ENCODE peak calls at places on chromosomes 13 and 19, in five cellular contexts. Z, J, T, S and Q are unnamed samples.

GRCh38 chr13:98453254-98453843 is 123.6 kb downstream of the STK24 start:
- DNase-seq in J (no peak), S (no peak), Z (no peak), T (no peak), Q (no peak)

GRCh38 chr13:29929062-29929847 is 78.8 kb upstream of the UBL3 start:
- DNase-seq in S (no peak), T (no peak), Z (no peak), J (no peak), Q (no peak)

GRCh38 chr13:43676320-43676719 is 110.5 kb downstream of the ENOX1 start:
- DNase-seq in T (no peak), J (no peak), Z (no peak), S (no peak), Q (no peak)

GRCh38 chr19:45056831-45057230 is 18.0 kb downstream of the CLASRP start:
- DNase-seq in T (no peak), Z (no peak), S (no peak), J (no peak), Q (no peak)

GRCh38 chr13:49938274-49938673 is 2.1 kb upstream of the SPRYD7 start:
- DNase-seq in S (no peak), J (no peak), T (no peak), Z (no peak), Q (peak; percentile 80)

GRCh38 chr13:106373989-106374572 is 161.4 kb downstream of the EFNB2 start:
- DNase-seq in S (no peak), J (peak; percentile 31), T (no peak), Z (no peak), Q (no peak)

GRCh38 chr13:112928020-112928931 is 40.7 kb upstream of the MCF2L start:
- DNase-seq in S (no peak), T (no peak), J (no peak), Z (no peak), Q (no peak)

GRCh38 chr19:9075064-9075964 is 11.5 kb upstream of the OR1M1 start:
- DNase-seq in S (peak; percentile 95), Z (peak; percentile 94), T (no peak), J (peak; percentile 89), Q (peak; percentile 69)

GRCh38 chr13:33927315-33927714 is 109.4 kb downstream of the RFC3 start:
- DNase-seq in J (no peak), T (no peak), Z (no peak), S (no peak), Q (peak; percentile 14)

GRCh38 chr19:18746393-18747167 is 44.5 kb downstream of the COMP start:
- DNase-seq in T (no peak), J (no peak), Z (no peak), S (no peak), Q (peak; percentile 54)

GRCh38 chr19:38718747-38719543 is 25.3 kb downstream of the CAPN12 start:
- DNase-seq in S (no peak), J (peak; percentile 63), Z (no peak), T (no peak), Q (peak; percentile 39)

GRCh38 chr13:107370036-107370785 is 802.3 kb upstream of the ARGLU1 start:
- DNase-seq in T (no peak), J (no peak), S (no peak), Z (no peak), Q (no peak)

GRCh38 chr19:38037151-38037611 is 130.2 kb downstream of the SIPA1L3 start:
- DNase-seq in T (no peak), Z (no peak), S (no peak), J (no peak), Q (peak; percentile 57)

GRCh38 chr13:76289558-76289957 is 596.6 kb downstream of the KCTD12 start:
- DNase-seq in J (no peak), Z (no peak), T (no peak), S (no peak), Q (peak; percentile 8)

GRCh38 chr19:35066121-35066520 is 24.6 kb downstream of the HPN start:
- DNase-seq in Z (no peak), J (no peak), S (no peak), T (no peak), Q (no peak)

GRCh38 chr19:13212759-13213330 is 62.6 kb downstream of the IER2 start:
- DNase-seq in Z (no peak), S (peak; percentile 51), T (peak; percentile 59), J (no peak), Q (peak; percentile 78)

GRCh38 chr19:39946532-39946931 is 12.1 kb upstream of the FCGBP start:
- DNase-seq in S (no peak), Z (no peak), T (no peak), J (no peak), Q (no peak)

GRCh38 chr19:45814851-45815481 is at the start of gene RSPH6A:
- DNase-seq in Z (no peak), T (no peak), S (no peak), J (no peak), Q (no peak)

GRCh38 chr19:15402411-15403150 is 16.2 kb downstream of the AKAP8L start:
- DNase-seq in Z (no peak), J (no peak), T (no peak), S (no peak), Q (no peak)

GRCh38 chr13:40503966-40504591 is 162.4 kb downstream of the FOXO1 start:
- DNase-seq in T (no peak), Z (peak; percentile 95), S (peak; percentile 40), J (no peak), Q (no peak)